ENCODE peak calls at places on chromosomes 16 and 17, in eight cellular contexts. M, W, G, V, Q, Z, D and N are unnamed samples.

GRCh38 chr17:57874434-57875108 is 24.7 kb upstream of the MRPS23 start:
- DNase-seq in V (no peak), W (peak; percentile 41), Z (peak; percentile 69), D (peak; percentile 83), G (peak; percentile 83), Q (no peak), M (peak; percentile 78), N (no peak)

GRCh38 chr16:72434159-72434558 is 262.2 kb upstream of the PMFBP1 start:
- DNase-seq in M (no peak), Q (no peak), W (no peak), Z (no peak), V (no peak), D (no peak), G (no peak), N (no peak)

GRCh38 chr16:78237346-78237745 is 137.9 kb downstream of the WWOX start:
- DNase-seq in W (no peak), Q (no peak), D (no peak), Z (no peak), V (no peak), G (no peak), M (peak; percentile 35), N (peak; percentile 6)

GRCh38 chr17:28612531-28612930 is 1.5 kb downstream of the RSKR start:
- DNase-seq in G (no peak), W (no peak), D (no peak), M (no peak), Z (no peak), Q (no peak), V (no peak), N (no peak)

GRCh38 chr16:73053379-73054130 is 5.6 kb upstream of the ZFHX3 start:
- DNase-seq in D (no peak), V (peak; percentile 78), Z (peak; percentile 43), W (no peak), G (peak; percentile 65), Q (peak; percentile 78), M (no peak), N (peak; percentile 84)

GRCh38 chr16:1998360-1998835 is 8.6 kb downstream of the SYNGR3 start:
- DNase-seq in G (no peak), V (no peak), W (no peak), Q (no peak), Z (no peak), D (no peak), M (no peak), N (no peak)

GRCh38 chr16:50699345-50700159 is 6.1 kb downstream of the NOD2 start:
- DNase-seq in M (no peak), V (no peak), W (no peak), D (no peak), Q (peak; percentile 26), Z (no peak), G (no peak), N (peak; percentile 76)

GRCh38 chr16:68885321-68885720 is 42.0 kb downstream of the TANGO6 start:
- DNase-seq in D (no peak), M (no peak), G (no peak), Z (no peak), Q (no peak), V (no peak), W (no peak), N (no peak)

GRCh38 chr16:4293822-4294457 is 21.1 kb upstream of the TFAP4 start:
- DNase-seq in M (peak; percentile 58), G (peak; percentile 80), V (peak; percentile 50), Z (no peak), D (peak; percentile 68), W (no peak), Q (peak; percentile 32), N (no peak)

GRCh38 chr17:60896996-60897395 is 219.3 kb downstream of the BCAS3 start:
- DNase-seq in Q (no peak), D (no peak), G (no peak), V (no peak), W (no peak), M (no peak), Z (no peak), N (no peak)

GRCh38 chr17:36590082-36590481 is 1.6 kb upstream of the DHRS11 start:
- DNase-seq in M (no peak), V (no peak), G (no peak), Q (no peak), W (no peak), Z (no peak), D (no peak), N (no peak)

GRCh38 chr17:68428498-68429172 is 28.7 kb downstream of the WIPI1 start:
- DNase-seq in M (no peak), Z (no peak), G (no peak), W (no peak), D (no peak), Q (no peak), V (no peak), N (no peak)

GRCh38 chr17:63993368-63993990 is 4.7 kb upstream of the PRR29 start:
- DNase-seq in Z (no peak), D (peak; percentile 34), V (no peak), M (no peak), W (no peak), Q (no peak), G (no peak), N (no peak)

GRCh38 chr16:48421741-48422140 is 36.5 kb upstream of the SIAH1 start:
- DNase-seq in M (no peak), V (no peak), W (no peak), D (no peak), Q (no peak), G (no peak), Z (no peak), N (no peak)

GRCh38 chr16:50081428-50082018 is 15.8 kb downstream of the HEATR3 start:
- DNase-seq in Z (no peak), M (no peak), G (no peak), Q (no peak), D (no peak), W (no peak), V (no peak), N (no peak)

DNA sequence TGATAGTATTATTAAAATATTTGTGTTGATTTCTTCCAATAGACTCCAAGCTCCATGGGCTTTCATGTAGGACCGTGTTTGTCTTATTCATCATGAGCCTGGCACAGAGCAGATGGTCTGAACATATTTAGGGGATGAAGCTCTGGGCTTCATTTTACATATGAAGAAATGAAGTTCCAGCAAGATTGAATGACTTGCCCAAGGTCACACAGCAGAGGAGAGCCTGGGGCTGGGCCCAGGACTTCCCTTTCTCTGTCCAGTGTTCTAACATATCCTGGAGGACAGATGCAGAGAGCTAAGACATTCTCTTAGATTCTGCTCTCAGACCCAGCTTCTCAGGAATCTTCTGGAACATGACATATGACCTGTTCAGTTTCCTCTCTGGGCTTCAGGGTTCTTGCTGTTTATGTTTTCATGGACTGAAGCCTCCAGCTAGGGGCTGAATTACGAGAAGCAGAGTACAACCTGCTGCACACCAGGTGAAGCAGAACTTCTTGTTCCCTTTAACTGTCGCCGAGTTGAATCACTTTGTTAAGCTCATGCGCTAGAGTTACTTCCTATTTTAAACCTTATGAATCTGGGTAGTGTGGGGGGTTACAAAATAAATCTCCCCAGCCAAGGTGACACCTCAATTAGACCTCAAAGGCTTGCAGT is 53.6 kb downstream of the GPRC5B start:
- DNase-seq in W (no peak), Z (no peak), V (no peak), G (no peak), D (no peak), Q (no peak), M (no peak), N (no peak)
- H3K27ac ChIP-seq in W (no peak overlapping the region), Z (no peak overlapping the region), V (peak overlapping the region; percentile 22), G (peak overlapping the region; percentile 89), D (no peak overlapping the region), Q (no peak overlapping the region), M (no peak overlapping the region), N (no peak overlapping the region)

DNA sequence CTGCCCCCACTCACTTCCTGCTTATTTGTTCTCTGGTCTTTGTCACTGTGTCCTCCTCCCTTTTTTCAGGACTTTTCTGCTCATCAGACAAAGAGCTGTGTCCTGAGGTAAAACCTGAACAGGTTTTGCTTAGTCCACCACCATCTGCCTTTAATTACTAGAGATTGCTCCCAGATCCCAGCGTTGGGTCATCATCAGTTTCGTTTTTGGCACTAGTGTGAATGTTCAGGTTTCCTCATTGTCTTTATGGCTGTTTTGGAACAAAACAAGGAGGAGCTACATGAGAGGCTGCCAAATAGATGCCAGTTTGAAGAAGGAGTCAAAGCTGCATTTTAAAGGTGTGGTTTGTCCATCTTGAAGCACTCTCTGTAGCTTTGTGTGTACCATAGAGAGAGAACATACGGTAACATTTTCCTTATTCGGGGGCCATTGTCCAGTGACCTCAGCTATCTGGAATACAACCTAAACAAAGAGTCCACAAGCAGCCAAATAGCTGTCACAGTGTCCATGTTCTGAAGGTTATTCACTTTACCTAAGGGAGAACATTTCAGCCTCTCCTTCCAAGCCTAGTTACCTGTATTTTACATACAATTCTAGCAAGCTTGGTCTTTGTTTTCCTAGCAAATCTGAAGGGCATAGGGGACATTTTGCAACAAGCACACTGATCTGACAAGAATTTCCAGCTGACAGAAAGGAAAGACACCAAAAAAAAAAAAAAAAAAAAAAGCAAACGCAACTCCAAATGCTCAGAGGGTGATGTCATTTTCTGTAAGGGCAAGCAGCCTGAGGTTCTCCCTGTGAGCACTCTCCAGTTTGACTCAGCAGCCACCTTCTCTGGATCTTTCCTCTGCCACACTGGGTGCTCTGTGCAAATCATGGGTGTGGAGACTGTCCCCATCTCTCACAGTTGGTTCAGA is 196.1 kb downstream of the NTN1 start:
- DNase-seq in G (no peak), Z (no peak), M (no peak), D (no peak), V (no peak), W (no peak), Q (no peak), N (peak; percentile 25)
- H3K27ac ChIP-seq in G (no peak overlapping the region), Z (no peak overlapping the region), M (no peak overlapping the region), D (no peak overlapping the region), V (peak overlapping the region; percentile 47), W (no peak overlapping the region), Q (no peak overlapping the region), N (no peak overlapping the region)

GRCh38 chr16:89485701-89486246 is 4.6 kb downstream of the ANKRD11 start:
- DNase-seq in G (no peak), Z (no peak), V (no peak), M (no peak), W (no peak), D (no peak), Q (no peak), N (no peak)
- H3K27ac ChIP-seq in G (peak overlapping the region; percentile 64), Z (no peak overlapping the region), V (no peak overlapping the region), M (peak overlapping the region; percentile 39), W (no peak overlapping the region), D (no peak overlapping the region), Q (no peak overlapping the region), N (peak overlapping the region; percentile 38)

DNA sequence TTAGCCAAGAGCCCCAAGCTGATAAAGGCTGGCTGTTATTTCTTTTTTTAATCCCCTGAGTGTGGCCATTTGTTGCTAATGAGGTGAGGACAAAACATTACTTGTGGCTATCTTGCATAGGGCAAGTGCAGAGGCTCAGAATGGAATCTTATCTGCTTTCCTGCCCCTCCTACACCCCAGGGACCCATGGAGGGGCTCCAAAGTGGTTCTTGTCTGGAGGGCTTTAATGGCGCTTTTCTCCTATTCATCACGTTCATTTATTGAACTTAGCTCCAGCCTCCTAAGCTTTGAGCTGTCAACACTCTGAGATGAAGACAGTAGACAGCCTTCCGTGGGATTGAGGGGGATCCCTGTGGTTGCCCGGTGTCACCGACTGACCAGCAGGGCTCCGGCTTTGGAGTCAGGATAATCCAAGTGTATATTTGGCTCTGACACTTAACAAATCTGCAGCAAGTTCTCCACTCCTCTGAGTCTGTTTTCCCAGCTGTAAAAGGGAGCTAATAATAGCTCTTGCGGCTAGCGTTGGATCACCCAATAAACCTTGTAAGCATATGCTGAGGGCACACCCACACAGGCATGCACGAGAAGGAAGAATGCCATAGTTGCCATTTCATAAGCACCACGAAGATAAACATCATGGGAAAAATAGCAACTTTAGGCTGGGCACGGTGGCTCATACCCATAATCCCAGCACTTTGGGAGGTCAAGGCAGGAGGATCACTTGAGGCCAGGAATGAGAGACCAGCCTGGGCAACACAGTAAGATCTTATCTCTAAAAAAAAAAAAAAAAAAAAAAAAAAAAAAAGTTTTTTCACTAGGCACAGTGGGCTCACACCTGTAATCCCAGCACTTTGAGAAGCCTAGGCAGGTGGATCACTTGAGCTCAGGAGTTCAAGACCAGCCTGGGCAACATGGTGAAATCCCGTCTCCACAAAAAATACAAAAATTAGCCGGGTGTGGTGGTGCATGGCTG is 44.8 kb downstream of the MYH11 start:
- DNase-seq in Q (peak; percentile 82), M (peak; percentile 88), D (no peak), Z (no peak), W (no peak), G (no peak), V (no peak), N (peak; percentile 54)
- H3K27ac ChIP-seq in Q (peak overlapping the region; percentile 59), M (peak overlapping the region; percentile 84), D (no peak overlapping the region), Z (no peak overlapping the region), W (no peak overlapping the region), G (peak overlapping the region; percentile 71), V (no peak overlapping the region), N (peak overlapping the region; percentile 53)